ENCODE peak calls at places on chromosomes 12 and 14, in seven cellular contexts. One of them, this sample, is unnamed.

GRCh38 chr12:109844983-109845841 is 12.0 kb upstream of the TRPV4 start:
- DNase-seq in IMR-90: peak
- DNase-seq in neuronal stem cell: peak
- DNase-seq in mesendoderm: peak
- DNase-seq in H1: peak
- DNase-seq in mesenchymal stem cell: peak
- DNase-seq in trophoblast cell: peak
- DNase-seq in this sample: peak

GRCh38 chr12:51349026-51349425 is 2.5 kb upstream of the CELA1 start:
- DNase-seq in IMR-90: peak
- DNase-seq in neuronal stem cell: no peak
- DNase-seq in mesendoderm: no peak
- DNase-seq in H1: no peak
- DNase-seq in mesenchymal stem cell: no peak
- DNase-seq in trophoblast cell: peak
- DNase-seq in this sample: no peak

GRCh38 chr12:89117448-89118034 is 234.8 kb downstream of the DUSP6 start:
- DNase-seq in IMR-90: peak
- DNase-seq in neuronal stem cell: no peak
- DNase-seq in mesendoderm: peak
- DNase-seq in H1: no peak
- DNase-seq in mesenchymal stem cell: no peak
- DNase-seq in trophoblast cell: no peak
- DNase-seq in this sample: no peak

GRCh38 chr12:6230321-6231110 is 30.3 kb downstream of the CD9 start:
- DNase-seq in IMR-90: no peak
- DNase-seq in neuronal stem cell: no peak
- DNase-seq in mesendoderm: no peak
- DNase-seq in H1: no peak
- DNase-seq in mesenchymal stem cell: no peak
- DNase-seq in trophoblast cell: no peak
- DNase-seq in this sample: no peak

GRCh38 chr12:106978035-106978800 is 8.7 kb downstream of the MTERF2 start:
- DNase-seq in IMR-90: no peak
- DNase-seq in neuronal stem cell: no peak
- DNase-seq in mesendoderm: no peak
- DNase-seq in H1: no peak
- DNase-seq in mesenchymal stem cell: no peak
- DNase-seq in trophoblast cell: no peak
- DNase-seq in this sample: no peak

GRCh38 chr12:62530596-62530995 is 64.0 kb downstream of the MON2 start:
- DNase-seq in IMR-90: peak
- DNase-seq in neuronal stem cell: no peak
- DNase-seq in mesendoderm: no peak
- DNase-seq in H1: no peak
- DNase-seq in mesenchymal stem cell: peak
- DNase-seq in trophoblast cell: peak
- DNase-seq in this sample: no peak

GRCh38 chr14:68621400-68622365 is 171.2 kb downstream of the ZFP36L1 start:
- DNase-seq in IMR-90: peak
- DNase-seq in neuronal stem cell: no peak
- DNase-seq in mesendoderm: no peak
- DNase-seq in H1: no peak
- DNase-seq in mesenchymal stem cell: peak
- DNase-seq in trophoblast cell: peak
- DNase-seq in this sample: no peak

GRCh38 chr12:116698131-116698495 is 39.8 kb downstream of the SPRING1 start:
- DNase-seq in IMR-90: no peak
- DNase-seq in neuronal stem cell: no peak
- DNase-seq in mesendoderm: no peak
- DNase-seq in H1: no peak
- DNase-seq in mesenchymal stem cell: no peak
- DNase-seq in trophoblast cell: no peak
- DNase-seq in this sample: no peak

GRCh38 chr12:111298583-111299436 is 70.1 kb downstream of the PHETA1 start:
- DNase-seq in IMR-90: peak
- DNase-seq in neuronal stem cell: peak
- DNase-seq in mesendoderm: peak
- DNase-seq in H1: peak
- DNase-seq in mesenchymal stem cell: peak
- DNase-seq in trophoblast cell: peak
- DNase-seq in this sample: peak

GRCh38 chr12:109259545-109259895 is 49.6 kb downstream of the FOXN4 start:
- DNase-seq in IMR-90: no peak
- DNase-seq in neuronal stem cell: no peak
- DNase-seq in mesendoderm: no peak
- DNase-seq in H1: no peak
- DNase-seq in mesenchymal stem cell: no peak
- DNase-seq in trophoblast cell: no peak
- DNase-seq in this sample: no peak

GRCh38 chr12:55681142-55682077 is 26.3 kb downstream of the ITGA7 start:
- DNase-seq in IMR-90: peak
- DNase-seq in neuronal stem cell: peak
- DNase-seq in mesendoderm: peak
- DNase-seq in H1: peak
- DNase-seq in mesenchymal stem cell: peak
- DNase-seq in trophoblast cell: peak
- DNase-seq in this sample: peak

GRCh38 chr14:95516554-95517209 is at the start of gene SYNE3:
- DNase-seq in IMR-90: no peak
- DNase-seq in neuronal stem cell: no peak
- DNase-seq in mesendoderm: no peak
- DNase-seq in H1: no peak
- DNase-seq in mesenchymal stem cell: no peak
- DNase-seq in trophoblast cell: peak
- DNase-seq in this sample: no peak

GRCh38 chr12:76627346-76628135 is 68.0 kb upstream of the OSBPL8 start:
- DNase-seq in IMR-90: no peak
- DNase-seq in neuronal stem cell: no peak
- DNase-seq in mesendoderm: no peak
- DNase-seq in H1: no peak
- DNase-seq in mesenchymal stem cell: no peak
- DNase-seq in trophoblast cell: peak
- DNase-seq in this sample: no peak

GRCh38 chr14:64581363-64581762 is 31.6 kb downstream of the PPP1R36 start:
- DNase-seq in IMR-90: no peak
- DNase-seq in neuronal stem cell: no peak
- DNase-seq in mesendoderm: peak
- DNase-seq in H1: no peak
- DNase-seq in mesenchymal stem cell: no peak
- DNase-seq in trophoblast cell: no peak
- DNase-seq in this sample: no peak

GRCh38 chr12:65673732-65674131 is 150.6 kb upstream of the HMGA2 start:
- DNase-seq in IMR-90: peak
- DNase-seq in neuronal stem cell: no peak
- DNase-seq in mesendoderm: no peak
- DNase-seq in H1: no peak
- DNase-seq in mesenchymal stem cell: peak
- DNase-seq in trophoblast cell: no peak
- DNase-seq in this sample: no peak

GRCh38 chr12:47636908-47637780 is 68.7 kb downstream of the RPAP3 start:
- DNase-seq in IMR-90: no peak
- DNase-seq in neuronal stem cell: no peak
- DNase-seq in mesendoderm: peak
- DNase-seq in H1: peak
- DNase-seq in mesenchymal stem cell: peak
- DNase-seq in trophoblast cell: peak
- DNase-seq in this sample: peak

GRCh38 chr12:107418976-107419375 is 266.6 kb upstream of the PWP1 start:
- DNase-seq in IMR-90: no peak
- DNase-seq in neuronal stem cell: no peak
- DNase-seq in mesendoderm: no peak
- DNase-seq in H1: no peak
- DNase-seq in mesenchymal stem cell: no peak
- DNase-seq in trophoblast cell: no peak
- DNase-seq in this sample: no peak

GRCh38 chr14:28119849-28120248 is 646.7 kb upstream of the FOXG1 start:
- DNase-seq in IMR-90: no peak
- DNase-seq in neuronal stem cell: no peak
- DNase-seq in mesendoderm: no peak
- DNase-seq in H1: no peak
- DNase-seq in mesenchymal stem cell: no peak
- DNase-seq in trophoblast cell: no peak
- DNase-seq in this sample: no peak

GRCh38 chr12:27627123-27627835 is 69.0 kb upstream of the REP15 start:
- DNase-seq in IMR-90: peak
- DNase-seq in neuronal stem cell: no peak
- DNase-seq in mesendoderm: no peak
- DNase-seq in H1: no peak
- DNase-seq in mesenchymal stem cell: peak
- DNase-seq in trophoblast cell: peak
- DNase-seq in this sample: no peak

GRCh38 chr14:68884031-68885030 is 91.5 kb upstream of the ZFP36L1 start:
- DNase-seq in IMR-90: peak
- DNase-seq in neuronal stem cell: no peak
- DNase-seq in mesendoderm: no peak
- DNase-seq in H1: no peak
- DNase-seq in mesenchymal stem cell: no peak
- DNase-seq in trophoblast cell: no peak
- DNase-seq in this sample: no peak

GRCh38 chr14:22850944-22851790 is 14.8 kb downstream of the MMP14 start:
- DNase-seq in IMR-90: peak
- DNase-seq in neuronal stem cell: no peak
- DNase-seq in mesendoderm: peak
- DNase-seq in H1: no peak
- DNase-seq in mesenchymal stem cell: peak
- DNase-seq in trophoblast cell: peak
- DNase-seq in this sample: no peak

GRCh38 chr14:24258548-24259265 is 4.3 kb downstream of the TGM1 start:
- DNase-seq in IMR-90: no peak
- DNase-seq in neuronal stem cell: no peak
- DNase-seq in mesendoderm: no peak
- DNase-seq in H1: no peak
- DNase-seq in mesenchymal stem cell: no peak
- DNase-seq in trophoblast cell: no peak
- DNase-seq in this sample: peak

GRCh38 chr14:24258119-24258518 is 4.9 kb downstream of the TGM1 start:
- DNase-seq in IMR-90: no peak
- DNase-seq in neuronal stem cell: no peak
- DNase-seq in mesendoderm: no peak
- DNase-seq in H1: no peak
- DNase-seq in mesenchymal stem cell: no peak
- DNase-seq in trophoblast cell: no peak
- DNase-seq in this sample: no peak

GRCh38 chr14:24260026-24260779 is 2.8 kb downstream of the TGM1 start:
- DNase-seq in IMR-90: no peak
- DNase-seq in neuronal stem cell: no peak
- DNase-seq in mesendoderm: no peak
- DNase-seq in H1: no peak
- DNase-seq in mesenchymal stem cell: no peak
- DNase-seq in trophoblast cell: no peak
- DNase-seq in this sample: no peak

GRCh38 chr14:24260780-24261157 is 2.2 kb downstream of the TGM1 start:
- DNase-seq in IMR-90: no peak
- DNase-seq in neuronal stem cell: no peak
- DNase-seq in mesendoderm: no peak
- DNase-seq in H1: no peak
- DNase-seq in mesenchymal stem cell: no peak
- DNase-seq in trophoblast cell: no peak
- DNase-seq in this sample: no peak

GRCh38 chr14:24259282-24260025 is 3.5 kb downstream of the TGM1 start:
- DNase-seq in IMR-90: no peak
- DNase-seq in neuronal stem cell: no peak
- DNase-seq in mesendoderm: peak
- DNase-seq in H1: no peak
- DNase-seq in mesenchymal stem cell: no peak
- DNase-seq in trophoblast cell: no peak
- DNase-seq in this sample: no peak
- H3K23ac ChIP-seq in IMR-90: no peak
- H3K23ac ChIP-seq in neuronal stem cell: peak
- H3K23ac ChIP-seq in mesendoderm: no peak
- H3K23ac ChIP-seq in H1: no peak
- H3K23ac ChIP-seq in mesenchymal stem cell: no peak
- H3K23ac ChIP-seq in trophoblast cell: no peak
- H3K23ac ChIP-seq in this sample: no peak

GRCh38 chr12:61362037-61362436 is 898.2 kb upstream of the USP15 start:
- DNase-seq in IMR-90: no peak
- DNase-seq in neuronal stem cell: no peak
- DNase-seq in mesendoderm: no peak
- DNase-seq in H1: no peak
- DNase-seq in mesenchymal stem cell: no peak
- DNase-seq in trophoblast cell: no peak
- DNase-seq in this sample: no peak

GRCh38 chr12:61367281-61367785 is 892.9 kb upstream of the USP15 start:
- DNase-seq in IMR-90: no peak
- DNase-seq in neuronal stem cell: no peak
- DNase-seq in mesendoderm: peak
- DNase-seq in H1: no peak
- DNase-seq in mesenchymal stem cell: peak
- DNase-seq in trophoblast cell: peak
- DNase-seq in this sample: no peak

DNA sequence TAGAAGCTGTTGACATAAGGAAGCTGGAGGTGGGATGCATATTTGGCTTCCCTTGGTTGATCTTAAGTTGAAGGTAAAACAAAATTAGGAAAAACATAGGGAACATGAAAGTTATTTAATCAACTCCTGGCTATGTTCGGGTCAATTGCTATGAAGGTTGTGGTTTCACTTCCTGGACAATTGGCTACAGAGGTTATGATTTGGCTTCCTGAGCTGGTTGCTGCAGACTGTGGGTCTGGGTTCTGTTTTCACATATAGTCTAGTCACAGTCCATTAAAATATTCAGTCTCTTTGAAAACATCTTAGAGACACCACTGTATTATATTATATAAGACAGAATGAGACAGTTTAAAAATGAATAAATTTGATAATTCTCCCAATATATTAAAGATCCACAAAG is 895.2 kb upstream of the USP15 start:
- DNase-seq in IMR-90: no peak
- DNase-seq in neuronal stem cell: no peak
- DNase-seq in mesendoderm: no peak
- DNase-seq in H1: no peak
- DNase-seq in mesenchymal stem cell: no peak
- DNase-seq in trophoblast cell: no peak
- DNase-seq in this sample: no peak
- H3K4ac ChIP-seq in IMR-90: no peak
- H3K4ac ChIP-seq in neuronal stem cell: no peak
- H3K4ac ChIP-seq in mesendoderm: no peak
- H3K4ac ChIP-seq in H1: no peak
- H3K4ac ChIP-seq in mesenchymal stem cell: no peak
- H3K4ac ChIP-seq in trophoblast cell: no peak
- H3K4ac ChIP-seq in this sample: no peak

GRCh38 chr14:93054876-93055275 is 60.8 kb downstream of the ITPK1 start:
- DNase-seq in IMR-90: no peak
- DNase-seq in neuronal stem cell: no peak
- DNase-seq in mesendoderm: no peak
- DNase-seq in H1: no peak
- DNase-seq in mesenchymal stem cell: no peak
- DNase-seq in trophoblast cell: no peak
- DNase-seq in this sample: no peak
- H3K23ac ChIP-seq in IMR-90: no peak
- H3K23ac ChIP-seq in neuronal stem cell: no peak
- H3K23ac ChIP-seq in mesendoderm: no peak
- H3K23ac ChIP-seq in H1: no peak
- H3K23ac ChIP-seq in mesenchymal stem cell: no peak
- H3K23ac ChIP-seq in trophoblast cell: no peak
- H3K23ac ChIP-seq in this sample: no peak

DNA sequence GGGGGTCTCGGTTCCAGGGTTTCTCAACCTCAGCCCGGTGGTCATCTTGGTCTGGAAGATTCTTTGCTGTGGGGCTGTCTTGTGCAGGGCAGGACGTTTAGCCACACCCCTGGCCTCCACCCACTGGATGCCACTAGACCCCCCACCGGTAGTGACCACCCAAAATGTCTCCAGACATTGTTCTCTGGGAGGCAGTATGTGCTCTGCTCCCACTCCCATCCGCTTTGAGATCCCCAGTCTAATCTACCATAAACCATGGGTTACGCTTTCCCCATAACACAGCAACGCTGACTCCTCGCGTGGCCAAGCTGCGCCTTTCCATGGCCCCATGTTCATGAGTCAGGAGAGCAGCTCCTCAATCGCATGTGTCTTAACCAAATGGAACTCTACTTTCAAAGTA is 155.8 kb downstream of the RIMBP2 start:
- DNase-seq in IMR-90: no peak
- DNase-seq in neuronal stem cell: no peak
- DNase-seq in mesendoderm: no peak
- DNase-seq in H1: no peak
- DNase-seq in mesenchymal stem cell: no peak
- DNase-seq in trophoblast cell: no peak
- DNase-seq in this sample: no peak
- H3K4ac ChIP-seq in IMR-90: no peak
- H3K4ac ChIP-seq in neuronal stem cell: no peak
- H3K4ac ChIP-seq in mesendoderm: no peak
- H3K4ac ChIP-seq in H1: no peak
- H3K4ac ChIP-seq in mesenchymal stem cell: no peak
- H3K4ac ChIP-seq in trophoblast cell: no peak
- H3K4ac ChIP-seq in this sample: no peak